ENCODE peak calls at places on chromosomes 12 and 14, in five cellular contexts. Y, J, U, Z and F are unnamed samples.

GRCh38 chr14:70013269-70013873 is 134.2 kb downstream of the SMOC1 start:
- DNase-seq in Y (no peak), J (no peak), U (no peak), Z (no peak), F (peak)

GRCh38 chr12:46073321-46073720 is 82.9 kb upstream of the SCAF11 start:
- DNase-seq in Y (no peak), J (no peak), U (no peak), Z (no peak), F (no peak)

GRCh38 chr12:123094349-123095073 is 56.4 kb downstream of the PITPNM2 start:
- DNase-seq in Y (no peak), J (peak), U (peak), Z (no peak), F (no peak)

GRCh38 chr12:28440209-28440608 is 250.0 kb downstream of the CCDC91 start:
- DNase-seq in Y (no peak), J (no peak), U (no peak), Z (no peak), F (no peak)

GRCh38 chr14:68951051-68951797 is 27.9 kb downstream of the ACTN1 start:
- DNase-seq in Y (no peak), J (peak), U (peak), Z (peak), F (no peak)

GRCh38 chr12:12095016-12095415 is 24.3 kb downstream of the BCL2L14 start:
- DNase-seq in Y (no peak), J (peak), U (no peak), Z (no peak), F (no peak)

GRCh38 chr12:3295648-3296408 is 195.2 kb upstream of the PRMT8 start:
- DNase-seq in Y (no peak), J (no peak), U (peak), Z (no peak), F (peak)

GRCh38 chr12:124273630-124274029 is 21.3 kb upstream of the RFLNA start:
- DNase-seq in Y (no peak), J (peak), U (peak), Z (peak), F (peak)

GRCh38 chr12:116236986-116237385 is 40.5 kb downstream of the MED13L start:
- DNase-seq in Y (no peak), J (no peak), U (no peak), Z (no peak), F (no peak)